ENCODE peak calls at places on chromosome 7, in seven cellular contexts. M is anterior cingulate cortex, V is NCI-H2081, E is Calu3, Y is endodermal cell, A is C1 segment of cervical spinal cord, D is NCI-H510A. Z is an unnamed sample.

GRCh38 chr7:47034180-47034579 is 547.7 kb downstream of the TNS3 start:
- DNase-seq in E (no peak), Y (no peak), V (no peak), M (no peak), A (no peak), D (no peak), Z (no peak)

GRCh38 chr7:155649588-155649987 is 5.1 kb downstream of the RBM33 start:
- DNase-seq in M (no peak), D (no peak), E (no peak), A (no peak), Y (no peak), V (no peak), Z (no peak)

GRCh38 chr7:75039166-75039565 is 34.4 kb downstream of the RCC1L start:
- DNase-seq in M (no peak), V (no peak), Y (no peak), A (no peak), E (no peak), D (no peak), Z (no peak)

GRCh38 chr7:151094675-151095074 is 8.4 kb downstream of the AGAP3 start:
- DNase-seq in A (no peak), Y (no peak), E (no peak), V (no peak), M (no peak), D (no peak), Z (no peak)

GRCh38 chr7:116776610-116777289 is 85.6 kb upstream of the CAPZA2 start:
- DNase-seq in V (peak; percentile 22), D (no peak), Y (no peak), M (no peak), E (peak; percentile 67), A (no peak), Z (no peak)

GRCh38 chr7:159211540-159212182 is 67.0 kb upstream of the VIPR2 start:
- DNase-seq in A (peak; percentile 29), M (peak; percentile 53), V (no peak), Y (peak; percentile 25), D (no peak), E (no peak), Z (no peak)

GRCh38 chr7:64618785-64619456 is 47.0 kb upstream of the ZNF107 start:
- DNase-seq in M (no peak), D (no peak), A (no peak), E (peak; percentile 22), Y (no peak), V (peak; percentile 16), Z (no peak)

GRCh38 chr7:114791771-114792170 is 130.1 kb upstream of the MDFIC start:
- DNase-seq in Y (no peak), V (no peak), A (no peak), E (no peak), D (no peak), M (no peak), Z (no peak)

GRCh38 chr7:52639981-52640380 is 395.5 kb upstream of the POM121L12 start:
- DNase-seq in D (no peak), M (no peak), A (no peak), E (no peak), V (no peak), Y (peak; percentile 46), Z (no peak)

GRCh38 chr7:19944363-19945120 is 171.1 kb upstream of the TMEM196 start:
- DNase-seq in D (no peak), M (no peak), V (no peak), E (no peak), A (no peak), Y (no peak), Z (no peak)

GRCh38 chr7:123643495-123644428 is 11.9 kb upstream of the LMOD2 start:
- DNase-seq in V (peak; percentile 12), E (peak; percentile 29), D (peak; percentile 37), M (no peak), A (no peak), Y (peak; percentile 81), Z (no peak)

GRCh38 chr7:43302211-43302711 is 189.8 kb downstream of the HECW1 start:
- DNase-seq in Y (peak; percentile 65), D (no peak), M (no peak), E (peak; percentile 64), A (no peak), V (no peak), Z (no peak)

GRCh38 chr7:5769571-5769970 is 11.9 kb downstream of the RNF216 start:
- DNase-seq in V (no peak), D (no peak), Y (no peak), M (no peak), A (no peak), E (no peak), Z (no peak)

GRCh38 chr7:47693161-47693740 is 111.3 kb upstream of the TNS3 start:
- DNase-seq in A (no peak), E (no peak), M (no peak), D (no peak), V (no peak), Y (no peak), Z (no peak)

GRCh38 chr7:154450434-154450833 is 398.2 kb downstream of the DPP6 start:
- DNase-seq in V (no peak), D (no peak), M (no peak), A (no peak), Y (no peak), E (no peak), Z (no peak)

GRCh38 chr7:130350945-130351663 is 6.5 kb downstream of the CPA5 start:
- DNase-seq in M (no peak), D (no peak), A (no peak), Y (no peak), V (no peak), E (no peak), Z (no peak)

GRCh38 chr7:129713544-129713943 is 102.0 kb downstream of the NRF1 start:
- DNase-seq in D (no peak), E (no peak), Y (no peak), A (no peak), V (no peak), M (no peak), Z (no peak)

GRCh38 chr7:133718131-133718530 is 409.0 kb upstream of the LRGUK start:
- DNase-seq in Y (no peak), M (no peak), D (no peak), E (no peak), A (no peak), V (no peak), Z (no peak)

GRCh38 chr7:112021348-112022044 is 184.7 kb downstream of the DOCK4 start:
- DNase-seq in A (no peak), V (no peak), Y (no peak), M (no peak), D (no peak), E (no peak), Z (no peak)

Z was measured in T-helper 9 cell.